ENCODE peak calls at places on chromosomes 2 and 18, in eight cellular contexts. One of them, this sample, is unnamed.
A peak's percentile ranks its signal among the peaks of the same experiment; 100 is the strongest.

GRCh38 chr2:128805918-128806317 is 487.2 kb upstream of the HS6ST1 start:
- DNase-seq in NB4: no peak
- DNase-seq in left lung: no peak
- DNase-seq in endothelial cell of umbilical vein: no peak
- DNase-seq in LoVo: no peak
- DNase-seq in GM23248: no peak
- DNase-seq in activated CD8-positive, alpha-beta memory T cell treated with anti-CD3 and anti-CD28 coated beads, Interleukin-2, amount 50 U/mL, for 48 hours: no peak
- DNase-seq in HT1080: no peak
- DNase-seq in this sample: no peak

GRCh38 chr18:73218293-73218692 is 350.5 kb upstream of the NETO1 start:
- DNase-seq in activated CD8-positive, alpha-beta memory T cell treated with anti-CD3 and anti-CD28 coated beads, Interleukin-2, amount 50 U/mL, for 48 hours: no peak
- DNase-seq in endothelial cell of umbilical vein: no peak
- DNase-seq in NB4: no peak
- DNase-seq in GM23248: no peak
- DNase-seq in HT1080: no peak
- DNase-seq in LoVo: no peak
- DNase-seq in left lung: no peak
- DNase-seq in this sample: no peak

GRCh38 chr2:157488877-157489276 is 45.0 kb upstream of the CYTIP start:
- DNase-seq in left lung: no peak
- DNase-seq in LoVo: peak; percentile 81
- DNase-seq in GM23248: no peak
- DNase-seq in HT1080: peak; percentile 44
- DNase-seq in NB4: no peak
- DNase-seq in endothelial cell of umbilical vein: peak; percentile 57
- DNase-seq in activated CD8-positive, alpha-beta memory T cell treated with anti-CD3 and anti-CD28 coated beads, Interleukin-2, amount 50 U/mL, for 48 hours: no peak
- DNase-seq in this sample: no peak

GRCh38 chr2:109663721-109664120 is 49.6 kb downstream of the SOWAHC start:
- DNase-seq in activated CD8-positive, alpha-beta memory T cell treated with anti-CD3 and anti-CD28 coated beads, Interleukin-2, amount 50 U/mL, for 48 hours: no peak
- DNase-seq in left lung: no peak
- DNase-seq in endothelial cell of umbilical vein: no peak
- DNase-seq in LoVo: no peak
- DNase-seq in HT1080: peak; percentile 48
- DNase-seq in NB4: no peak
- DNase-seq in GM23248: peak; percentile 91
- DNase-seq in this sample: no peak

GRCh38 chr2:41152318-41152717 is 700.4 kb upstream of the SLC8A1 start:
- DNase-seq in HT1080: no peak
- DNase-seq in left lung: no peak
- DNase-seq in endothelial cell of umbilical vein: no peak
- DNase-seq in NB4: no peak
- DNase-seq in activated CD8-positive, alpha-beta memory T cell treated with anti-CD3 and anti-CD28 coated beads, Interleukin-2, amount 50 U/mL, for 48 hours: no peak
- DNase-seq in GM23248: no peak
- DNase-seq in LoVo: no peak
- DNase-seq in this sample: no peak

GRCh38 chr2:168662651-168663208 is 139.7 kb upstream of the NOSTRIN start:
- DNase-seq in LoVo: no peak
- DNase-seq in NB4: no peak
- DNase-seq in activated CD8-positive, alpha-beta memory T cell treated with anti-CD3 and anti-CD28 coated beads, Interleukin-2, amount 50 U/mL, for 48 hours: no peak
- DNase-seq in left lung: no peak
- DNase-seq in GM23248: peak; percentile 17
- DNase-seq in HT1080: no peak
- DNase-seq in endothelial cell of umbilical vein: no peak
- DNase-seq in this sample: no peak

GRCh38 chr2:99238599-99238998 is 16.9 kb downstream of the LYG2 start:
- DNase-seq in HT1080: no peak
- DNase-seq in LoVo: no peak
- DNase-seq in GM23248: no peak
- DNase-seq in activated CD8-positive, alpha-beta memory T cell treated with anti-CD3 and anti-CD28 coated beads, Interleukin-2, amount 50 U/mL, for 48 hours: no peak
- DNase-seq in NB4: no peak
- DNase-seq in endothelial cell of umbilical vein: no peak
- DNase-seq in left lung: no peak
- DNase-seq in this sample: no peak

GRCh38 chr2:218547511-218547910 is 20.6 kb downstream of the USP37 start:
- DNase-seq in endothelial cell of umbilical vein: no peak
- DNase-seq in left lung: no peak
- DNase-seq in NB4: no peak
- DNase-seq in HT1080: no peak
- DNase-seq in LoVo: no peak
- DNase-seq in activated CD8-positive, alpha-beta memory T cell treated with anti-CD3 and anti-CD28 coated beads, Interleukin-2, amount 50 U/mL, for 48 hours: no peak
- DNase-seq in GM23248: no peak
- DNase-seq in this sample: no peak

GRCh38 chr18:22606563-22607283 is 189.0 kb upstream of the CTAGE1 start:
- DNase-seq in endothelial cell of umbilical vein: no peak
- DNase-seq in left lung: no peak
- DNase-seq in GM23248: no peak
- DNase-seq in activated CD8-positive, alpha-beta memory T cell treated with anti-CD3 and anti-CD28 coated beads, Interleukin-2, amount 50 U/mL, for 48 hours: no peak
- DNase-seq in NB4: no peak
- DNase-seq in HT1080: no peak
- DNase-seq in LoVo: no peak
- DNase-seq in this sample: no peak

GRCh38 chr2:217451634-217452033 is 551.2 kb downstream of the TNS1 start:
- DNase-seq in HT1080: peak; percentile 74
- DNase-seq in LoVo: peak; percentile 8
- DNase-seq in NB4: no peak
- DNase-seq in activated CD8-positive, alpha-beta memory T cell treated with anti-CD3 and anti-CD28 coated beads, Interleukin-2, amount 50 U/mL, for 48 hours: no peak
- DNase-seq in left lung: no peak
- DNase-seq in GM23248: peak; percentile 47
- DNase-seq in endothelial cell of umbilical vein: peak; percentile 2
- DNase-seq in this sample: no peak

GRCh38 chr2:142989276-142990204 is 112.1 kb downstream of the KYNU start:
- DNase-seq in GM23248: peak; percentile 60
- DNase-seq in endothelial cell of umbilical vein: peak; percentile 46
- DNase-seq in HT1080: peak; percentile 51
- DNase-seq in activated CD8-positive, alpha-beta memory T cell treated with anti-CD3 and anti-CD28 coated beads, Interleukin-2, amount 50 U/mL, for 48 hours: no peak
- DNase-seq in NB4: peak; percentile 67
- DNase-seq in LoVo: peak; percentile 45
- DNase-seq in left lung: no peak
- DNase-seq in this sample: peak; percentile 24

GRCh38 chr2:177239934-177240600 is 24.5 kb downstream of the NFE2L2 start:
- DNase-seq in LoVo: peak; percentile 37
- DNase-seq in endothelial cell of umbilical vein: peak; percentile 75
- DNase-seq in GM23248: peak; percentile 77
- DNase-seq in NB4: peak; percentile 81
- DNase-seq in HT1080: peak; percentile 85
- DNase-seq in activated CD8-positive, alpha-beta memory T cell treated with anti-CD3 and anti-CD28 coated beads, Interleukin-2, amount 50 U/mL, for 48 hours: no peak
- DNase-seq in left lung: peak; percentile 74
- DNase-seq in this sample: no peak

GRCh38 chr2:12057436-12058166 is 311.2 kb downstream of the LPIN1 start:
- DNase-seq in LoVo: no peak
- DNase-seq in left lung: peak; percentile 44
- DNase-seq in NB4: peak; percentile 99
- DNase-seq in GM23248: no peak
- DNase-seq in endothelial cell of umbilical vein: no peak
- DNase-seq in activated CD8-positive, alpha-beta memory T cell treated with anti-CD3 and anti-CD28 coated beads, Interleukin-2, amount 50 U/mL, for 48 hours: peak; percentile 69
- DNase-seq in HT1080: peak; percentile 91
- DNase-seq in this sample: no peak